ENCODE peak calls at places on chromosomes 3 and 15, in four cellular contexts. H, T, C and M are unnamed samples.

GRCh38 chr3:120177151-120177550 is 82.9 kb upstream of the GSK3B start:
- DNase-seq in H (peak; percentile 18), T (peak; percentile 13), C (peak; percentile 85), M (peak; percentile 49)

GRCh38 chr3:128623762-128624176 is 26.8 kb downstream of the RPN1 start:
- DNase-seq in H (no peak), T (no peak), C (no peak), M (no peak)

GRCh38 chr3:39803956-39804355 is 5.5 kb upstream of the MYRIP start:
- DNase-seq in H (no peak), T (no peak), C (no peak), M (no peak)

GRCh38 chr3:132443421-132443820 is 26.1 kb downstream of the DNAJC13 start:
- DNase-seq in H (no peak), T (no peak), C (no peak), M (no peak)

GRCh38 chr3:78096488-78097255 is 1056.8 kb downstream of the ROBO2 start:
- DNase-seq in H (no peak), T (no peak), C (no peak), M (no peak)

GRCh38 chr3:112530573-112530972 is 31.2 kb downstream of the ATG3 start:
- DNase-seq in H (no peak), T (no peak), C (no peak), M (no peak)

GRCh38 chr3:130787422-130788068 is 40.9 kb upstream of the PIK3R4 start:
- DNase-seq in H (no peak), T (no peak), C (no peak), M (peak; percentile 73)

GRCh38 chr3:135779024-135779423 is 186.5 kb upstream of the PPP2R3A start:
- DNase-seq in H (no peak), T (no peak), C (no peak), M (no peak)

GRCh38 chr3:114408763-114409162 is 114.9 kb downstream of the TIGIT start:
- DNase-seq in H (no peak), T (no peak), C (no peak), M (peak; percentile 40)

GRCh38 chr15:87843312-87843711 is 413.2 kb downstream of the NTRK3 start:
- DNase-seq in H (no peak), T (no peak), C (no peak), M (no peak)

GRCh38 chr3:196650740-196651311 is 11.3 kb downstream of the NRROS start:
- DNase-seq in H (no peak), T (no peak), C (peak; percentile 91), M (no peak)

GRCh38 chr15:31338879-31339557 is 12.4 kb downstream of the KLF13 start:
- DNase-seq in H (peak; percentile 81), T (peak; percentile 62), C (no peak), M (no peak)

GRCh38 chr3:185978516-185978915 is 40.7 kb upstream of the TRA2B start:
- DNase-seq in H (no peak), T (no peak), C (no peak), M (no peak)

GRCh38 chr3:168707900-168708299 is 612.2 kb upstream of the GOLIM4 start:
- DNase-seq in H (no peak), T (no peak), C (no peak), M (no peak)

GRCh38 chr3:99418209-99418635 is 220.2 kb upstream of the COL8A1 start:
- DNase-seq in H (no peak), T (no peak), C (no peak), M (no peak)

GRCh38 chr15:69812881-69813280 is 284.8 kb downstream of the TLE3 start:
- DNase-seq in H (no peak), T (no peak), C (no peak), M (no peak)

GRCh38 chr3:192038726-192039125 is 577.8 kb downstream of the PYDC2 start:
- DNase-seq in H (no peak), T (no peak), C (peak; percentile 23), M (no peak)

GRCh38 chr3:131596884-131597283 is 94.1 kb upstream of the MRPL3 start:
- DNase-seq in H (no peak), T (no peak), C (no peak), M (no peak)

GRCh38 chr3:124266517-124266916 is 274.6 kb upstream of the ROPN1 start:
- DNase-seq in H (no peak), T (peak; percentile 98), C (no peak), M (peak; percentile 98)

GRCh38 chr3:100804631-100805030 is 95.3 kb downstream of the TFG start:
- DNase-seq in H (no peak), T (no peak), C (no peak), M (no peak)

GRCh38 chr3:61353353-61353752 is 102.1 kb upstream of the FHIT start:
- DNase-seq in H (no peak), T (no peak), C (no peak), M (no peak)

GRCh38 chr3:39323454-39323853 is 6.1 kb upstream of the CCR8 start:
- DNase-seq in H (no peak), T (no peak), C (no peak), M (no peak)

GRCh38 chr3:140626856-140627255 is 51.0 kb upstream of the TRIM42 start:
- DNase-seq in H (no peak), T (no peak), C (no peak), M (no peak)

GRCh38 chr3:138778643-138779042 is 56.1 kb downstream of the PIK3CB start:
- DNase-seq in H (no peak), T (no peak), C (no peak), M (no peak)

GRCh38 chr15:31387483-31388118 is 61.0 kb downstream of the KLF13 start:
- DNase-seq in H (peak; percentile 93), T (peak; percentile 47), C (no peak), M (peak; percentile 46)

GRCh38 chr3:13708301-13708700 is 159.4 kb downstream of the FBLN2 start:
- DNase-seq in H (no peak), T (no peak), C (no peak), M (no peak)